ENCODE peak calls at places on chromosomes 5 and 9, in four cellular contexts. W, X, M and T are unnamed samples.

GRCh38 chr5:151141535-151141934 is 16.0 kb downstream of the ANXA6 start:
- DNase-seq in M (no peak), X (peak; percentile 47), W (no peak), T (no peak)

GRCh38 chr9:114685951-114686350 is 4.0 kb upstream of the TEX48 start:
- DNase-seq in W (no peak), M (no peak), X (no peak), T (no peak)

GRCh38 chr5:172076783-172077244 is 70.4 kb upstream of the FBXW11 start:
- DNase-seq in M (peak; percentile 60), W (no peak), X (peak; percentile 17), T (no peak)

GRCh38 chr9:112115109-112115508 is 60.0 kb downstream of the SUSD1 start:
- DNase-seq in M (no peak), X (no peak), W (no peak), T (no peak)

GRCh38 chr5:72138943-72139467 is 31.7 kb downstream of the MAP1B start:
- DNase-seq in M (peak; percentile 98), W (no peak), X (peak; percentile 98), T (peak; percentile 88)

GRCh38 chr9:128138001-128138400 is 10.5 kb upstream of the PTGES2 start:
- DNase-seq in W (no peak), M (no peak), X (no peak), T (no peak)

GRCh38 chr5:151180291-151180690 is 22.7 kb upstream of the ANXA6 start:
- DNase-seq in W (no peak), M (no peak), X (no peak), T (no peak)

GRCh38 chr5:168528521-168529360 is at the start of gene FBLL1:
- DNase-seq in W (peak; percentile 32), M (peak; percentile 24), X (peak; percentile 22), T (peak; percentile 41)

GRCh38 chr9:69985971-69986370 is 57.7 kb upstream of the MAMDC2 start:
- DNase-seq in X (no peak), W (no peak), M (peak; percentile 61), T (no peak)

GRCh38 chr5:180098991-180099732 is 27.6 kb upstream of the RNF130 start:
- DNase-seq in W (no peak), X (no peak), M (no peak), T (no peak)

GRCh38 chr9:18746631-18747030 is 272.7 kb downstream of the ADAMTSL1 start:
- DNase-seq in W (peak; percentile 35), X (peak; percentile 4), M (no peak), T (no peak)

GRCh38 chr5:133489632-133490031 is 122.7 kb downstream of the FSTL4 start:
- DNase-seq in X (no peak), W (no peak), M (no peak), T (no peak)

GRCh38 chr5:119269061-119269579 is 86.7 kb upstream of the TNFAIP8 start:
- DNase-seq in X (peak; percentile 42), M (peak; percentile 27), W (peak; percentile 73), T (peak; percentile 29)

GRCh38 chr9:87620727-87621322 is 105.1 kb upstream of the CTSL start:
- DNase-seq in M (no peak), W (no peak), X (no peak), T (no peak)

DNA sequence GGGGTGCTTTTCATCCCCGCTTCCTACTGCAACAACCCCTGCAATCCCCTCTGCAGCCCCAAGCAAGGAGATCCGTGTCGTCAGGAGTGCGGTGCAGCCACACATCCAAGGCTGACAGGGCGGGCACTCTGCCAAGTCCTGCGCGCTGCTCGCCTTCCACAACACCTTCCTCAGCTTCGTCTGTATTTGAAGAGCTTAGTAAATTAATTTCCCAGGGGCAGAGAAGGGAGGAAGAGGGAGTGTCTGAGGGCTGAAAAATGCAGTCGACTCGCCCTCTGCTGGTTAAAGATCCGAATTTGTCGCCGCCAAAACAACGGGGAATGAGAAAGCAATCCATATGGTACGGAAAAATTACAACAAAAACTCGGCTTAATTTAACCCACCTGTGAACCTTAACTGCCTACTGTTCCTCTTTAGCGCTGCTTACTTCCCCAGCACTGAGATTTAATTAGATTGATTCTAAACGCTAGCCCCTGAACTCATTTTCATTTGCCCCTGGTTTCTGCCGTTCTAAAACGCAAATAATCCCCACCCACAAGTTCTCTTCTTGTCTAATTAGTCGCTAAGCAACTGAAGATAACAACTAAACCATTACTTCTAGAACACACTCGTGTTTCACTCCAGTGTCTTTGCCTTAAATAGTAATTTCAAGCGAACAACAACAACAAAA is 10.9 kb upstream of the PCDHB1 start:
- DNase-seq in M (peak; percentile 17), W (peak; percentile 37), X (no peak), T (peak; percentile 11)
- TF ChIP-seq CTCF in M (peak; percentile 24), W (no peak), X (peak; percentile 9), T (peak; percentile 7)

GRCh38 chr9:131724678-131725077 is 15.2 kb downstream of the RAPGEF1 start:
- DNase-seq in W (no peak), M (no peak), X (no peak), T (no peak)

GRCh38 chr9:131727795-131728545 is 11.9 kb downstream of the RAPGEF1 start:
- DNase-seq in X (peak; percentile 62), M (no peak), W (peak; percentile 30), T (no peak)

GRCh38 chr9:131728961-131729360 is 10.9 kb downstream of the RAPGEF1 start:
- DNase-seq in M (no peak), X (no peak), W (peak; percentile 39), T (no peak)

GRCh38 chr9:131728546-131728910 is 11.3 kb downstream of the RAPGEF1 start:
- DNase-seq in W (peak; percentile 38), M (no peak), X (no peak), T (no peak)

DNA sequence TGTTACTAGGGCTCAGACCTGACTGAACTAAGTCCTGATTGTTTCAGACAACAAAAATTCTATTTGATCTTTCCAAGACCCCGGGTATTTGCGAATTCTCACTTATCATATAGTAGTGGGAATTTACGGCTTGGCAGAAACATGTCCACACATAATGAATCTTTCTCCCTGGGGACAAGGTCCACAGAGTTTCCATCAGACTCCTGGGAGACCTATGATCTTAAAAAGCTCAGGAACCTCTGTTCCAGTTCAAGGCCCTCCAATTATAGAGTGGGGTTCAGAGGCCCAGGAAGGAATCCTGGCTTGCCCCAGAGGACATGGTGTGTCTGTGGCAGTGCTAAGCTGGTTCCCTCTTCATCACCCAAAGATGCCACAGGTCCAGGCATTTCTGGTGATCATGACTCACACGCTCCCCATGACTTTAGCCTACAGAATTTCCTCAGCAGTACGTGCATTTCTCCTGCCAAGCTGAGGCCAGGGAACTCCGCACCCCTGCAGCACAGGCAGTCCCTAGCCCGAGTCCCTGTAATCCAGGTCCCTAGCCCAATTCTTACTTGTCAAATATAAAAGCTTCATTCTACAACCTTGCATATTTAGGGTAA is 12.6 kb downstream of the RAPGEF1 start:
- DNase-seq in X (peak; percentile 77), M (peak; percentile 47), W (peak; percentile 70), T (peak; percentile 48)
- H3K4me3 ChIP-seq in X (no peak overlapping the region), M (no peak overlapping the region), W (no peak overlapping the region), T (no peak overlapping the region)

GRCh38 chr5:93791520-93791972 is 50.1 kb upstream of the POU5F2 start:
- DNase-seq in M (no peak), W (peak; percentile 95), X (no peak), T (peak; percentile 7)
- TF ChIP-seq CTCF in M (no peak), W (no peak), X (no peak), T (no peak)

GRCh38 chr9:98708103-98708932 is 417 bp downstream of the GABBR2 start:
- DNase-seq in W (peak; percentile 14), M (no peak), X (no peak), T (no peak)
- H3K4me3 ChIP-seq in W (peak overlapping the region; percentile 82), M (peak overlapping the region; percentile 43), X (no peak overlapping the region), T (peak overlapping the region; percentile 59)